ENCODE peak calls at places on chromosomes 13 and 19, in five cellular contexts. One of them, this sample, is unnamed.

GRCh38 chr19:2983351-2984195 is 6.2 kb downstream of the TLE6 start:
- DNase-seq in SK-N-SH: peak; percentile 87
- DNase-seq in K562: no peak
- DNase-seq in HepG2: no peak
- DNase-seq in GM12878: no peak
- DNase-seq in this sample: no peak

GRCh38 chr19:35055715-35056179 is 14.2 kb downstream of the HPN start:
- DNase-seq in HepG2: no peak
- DNase-seq in SK-N-SH: no peak
- DNase-seq in GM12878: no peak
- DNase-seq in K562: peak; percentile 46
- DNase-seq in this sample: peak; percentile 51

GRCh38 chr13:96751089-96751488 is 243.2 kb downstream of the OXGR1 start:
- DNase-seq in GM12878: no peak
- DNase-seq in HepG2: no peak
- DNase-seq in K562: no peak
- DNase-seq in SK-N-SH: no peak
- DNase-seq in this sample: no peak

GRCh38 chr19:10760268-10760944 is 42.5 kb downstream of the DNM2 start:
- DNase-seq in GM12878: no peak
- DNase-seq in HepG2: no peak
- DNase-seq in K562: no peak
- DNase-seq in SK-N-SH: no peak
- DNase-seq in this sample: no peak

GRCh38 chr19:41298327-41298964 is 11.5 kb upstream of the CCDC97 start:
- DNase-seq in SK-N-SH: no peak
- DNase-seq in GM12878: no peak
- DNase-seq in K562: no peak
- DNase-seq in HepG2: no peak
- DNase-seq in this sample: no peak

GRCh38 chr19:6551607-6552450 is 21.0 kb downstream of the TNFSF9 start:
- DNase-seq in SK-N-SH: peak; percentile 70
- DNase-seq in GM12878: no peak
- DNase-seq in K562: peak; percentile 85
- DNase-seq in HepG2: peak; percentile 45
- DNase-seq in this sample: peak; percentile 64

GRCh38 chr19:35524181-35524838 is 3.8 kb downstream of the SBSN start:
- DNase-seq in K562: no peak
- DNase-seq in GM12878: no peak
- DNase-seq in HepG2: no peak
- DNase-seq in SK-N-SH: no peak
- DNase-seq in this sample: no peak

GRCh38 chr19:33248954-33249613 is 23.4 kb upstream of the SLC7A10 start:
- DNase-seq in K562: no peak
- DNase-seq in HepG2: peak; percentile 53
- DNase-seq in GM12878: no peak
- DNase-seq in SK-N-SH: peak; percentile 70
- DNase-seq in this sample: peak; percentile 63

GRCh38 chr13:102799544-102800144 is 725 bp downstream of the BIVM start:
- DNase-seq in K562: peak; percentile 15
- DNase-seq in SK-N-SH: peak; percentile 75
- DNase-seq in HepG2: no peak
- DNase-seq in GM12878: no peak
- DNase-seq in this sample: peak; percentile 6

GRCh38 chr19:4654437-4655361 is 15.4 kb downstream of the TNFAIP8L1 start:
- DNase-seq in SK-N-SH: no peak
- DNase-seq in K562: peak; percentile 30
- DNase-seq in GM12878: no peak
- DNase-seq in HepG2: peak; percentile 32
- DNase-seq in this sample: no peak

GRCh38 chr19:13748169-13748884 is 16.0 kb upstream of the MRI1 start:
- DNase-seq in K562: peak; percentile 46
- DNase-seq in GM12878: no peak
- DNase-seq in SK-N-SH: peak; percentile 37
- DNase-seq in HepG2: no peak
- DNase-seq in this sample: peak; percentile 44

GRCh38 chr19:18762125-18763023 is 28.7 kb downstream of the COMP start:
- DNase-seq in K562: no peak
- DNase-seq in GM12878: no peak
- DNase-seq in SK-N-SH: peak; percentile 82
- DNase-seq in HepG2: peak; percentile 63
- DNase-seq in this sample: no peak

GRCh38 chr19:18789883-18790565 is 1.1 kb downstream of the COMP start:
- DNase-seq in GM12878: no peak
- DNase-seq in SK-N-SH: peak; percentile 69
- DNase-seq in K562: peak; percentile 78
- DNase-seq in HepG2: no peak
- DNase-seq in this sample: no peak

GRCh38 chr13:20685042-20685441 is 18.5 kb upstream of the IL17D start:
- DNase-seq in GM12878: no peak
- DNase-seq in K562: no peak
- DNase-seq in SK-N-SH: no peak
- DNase-seq in HepG2: no peak
- DNase-seq in this sample: no peak

GRCh38 chr19:19627716-19628498 is at the start of gene LPAR2:
- DNase-seq in GM12878: no peak
- DNase-seq in K562: no peak
- DNase-seq in HepG2: no peak
- DNase-seq in SK-N-SH: peak; percentile 96
- DNase-seq in this sample: no peak

GRCh38 chr19:6064016-6064702 is 46.1 kb downstream of the RFX2 start:
- DNase-seq in HepG2: no peak
- DNase-seq in GM12878: no peak
- DNase-seq in SK-N-SH: no peak
- DNase-seq in K562: no peak
- DNase-seq in this sample: peak; percentile 35

GRCh38 chr13:114132419-114133121 is at the start of gene RASA3:
- DNase-seq in K562: peak; percentile 90
- DNase-seq in SK-N-SH: peak; percentile 99
- DNase-seq in HepG2: no peak
- DNase-seq in GM12878: no peak
- DNase-seq in this sample: peak; percentile 54

GRCh38 chr13:100944791-100945345 is 270.3 kb upstream of the TMTC4 start:
- DNase-seq in HepG2: no peak
- DNase-seq in SK-N-SH: no peak
- DNase-seq in GM12878: no peak
- DNase-seq in K562: no peak
- DNase-seq in this sample: no peak

GRCh38 chr19:15091918-15092753 is 10.1 kb downstream of the OR1I1 start:
- DNase-seq in SK-N-SH: peak; percentile 50
- DNase-seq in HepG2: peak; percentile 66
- DNase-seq in K562: no peak
- DNase-seq in GM12878: no peak
- DNase-seq in this sample: no peak

GRCh38 chr13:74129500-74130144 is 4.6 kb downstream of the KLF12 start:
- DNase-seq in GM12878: no peak
- DNase-seq in SK-N-SH: no peak
- DNase-seq in HepG2: no peak
- DNase-seq in K562: no peak
- DNase-seq in this sample: no peak

GRCh38 chr13:87669379-87669978 is 1.7 kb upstream of the SLITRK5 start:
- DNase-seq in HepG2: peak; percentile 9
- DNase-seq in SK-N-SH: peak; percentile 27
- DNase-seq in GM12878: no peak
- DNase-seq in K562: no peak
- DNase-seq in this sample: no peak

GRCh38 chr13:87674143-87674772 is 3.1 kb downstream of the SLITRK5 start:
- DNase-seq in GM12878: no peak
- DNase-seq in K562: no peak
- DNase-seq in HepG2: no peak
- DNase-seq in SK-N-SH: peak; percentile 5
- DNase-seq in this sample: no peak

GRCh38 chr13:87667686-87668085 is 3.5 kb upstream of the SLITRK5 start:
- DNase-seq in GM12878: no peak
- DNase-seq in SK-N-SH: no peak
- DNase-seq in HepG2: no peak
- DNase-seq in K562: no peak
- DNase-seq in this sample: no peak

GRCh38 chr13:87671824-87672603 is 843 bp downstream of the SLITRK5 start:
- DNase-seq in GM12878: no peak
- DNase-seq in SK-N-SH: peak; percentile 59
- DNase-seq in K562: no peak
- DNase-seq in HepG2: no peak
- DNase-seq in this sample: no peak

GRCh38 chr13:87671031-87671823 is at the start of gene SLITRK5:
- DNase-seq in HepG2: peak; percentile 3
- DNase-seq in K562: peak; percentile 4
- DNase-seq in GM12878: no peak
- DNase-seq in SK-N-SH: peak; percentile 86
- DNase-seq in this sample: peak; percentile 81
- TF ChIP-seq CTCF in HepG2: peak; percentile 86
- TF ChIP-seq CTCF in K562: no peak
- TF ChIP-seq CTCF in GM12878: peak; percentile 75
- TF ChIP-seq CTCF in SK-N-SH: peak; percentile 89
- TF ChIP-seq CTCF in this sample: peak; percentile 55

DNA sequence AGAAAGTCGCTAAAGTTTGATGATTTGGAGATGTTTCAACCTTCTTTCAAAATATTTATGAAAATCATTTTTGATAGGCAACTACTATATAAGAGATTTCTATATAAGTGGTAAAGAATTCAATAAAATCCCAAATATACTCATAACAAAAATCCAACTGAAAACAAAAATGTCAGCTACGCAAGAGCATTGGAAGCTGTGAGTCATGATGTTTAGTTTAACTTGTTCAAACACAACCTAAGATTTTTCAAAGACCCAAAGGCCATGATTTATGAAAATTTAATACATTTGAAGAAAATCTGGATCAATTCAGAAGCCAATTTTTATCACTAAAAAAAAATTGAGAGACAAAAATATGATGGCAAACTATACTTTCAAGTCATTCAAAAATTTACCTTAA is 226.6 kb downstream of the MZT1 start:
- DNase-seq in K562: no peak
- DNase-seq in GM12878: no peak
- DNase-seq in HepG2: no peak
- DNase-seq in SK-N-SH: no peak
- DNase-seq in this sample: no peak
- TF ChIP-seq REST in K562: no peak
- TF ChIP-seq REST in GM12878: no peak
- TF ChIP-seq REST in HepG2: no peak
- TF ChIP-seq REST in SK-N-SH: no peak
- TF ChIP-seq REST in this sample: no peak

GRCh38 chr19:277581-278165 is 13.5 kb downstream of the PLPP2 start:
- DNase-seq in SK-N-SH: peak; percentile 3
- DNase-seq in K562: no peak
- DNase-seq in HepG2: no peak
- DNase-seq in GM12878: no peak
- DNase-seq in this sample: no peak
- TF ChIP-seq CHD2 in SK-N-SH: no peak
- TF ChIP-seq CHD2 in K562: no peak
- TF ChIP-seq CHD2 in HepG2: no peak
- TF ChIP-seq CHD2 in GM12878: no peak
- TF ChIP-seq CHD2 in this sample: no peak

GRCh38 chr13:38223093-38223492 is 126.6 kb upstream of the UFM1 start:
- DNase-seq in HepG2: peak; percentile 1
- DNase-seq in K562: peak; percentile 5
- DNase-seq in GM12878: no peak
- DNase-seq in SK-N-SH: no peak
- DNase-seq in this sample: no peak
- TF ChIP-seq CTCF in HepG2: peak; percentile 7
- TF ChIP-seq CTCF in K562: peak; percentile 15
- TF ChIP-seq CTCF in GM12878: peak; percentile 20
- TF ChIP-seq CTCF in SK-N-SH: peak; percentile 35
- TF ChIP-seq CTCF in this sample: no peak

GRCh38 chr13:110924639-110924934 is 9.7 kb upstream of the ANKRD10 start:
- DNase-seq in SK-N-SH: no peak
- DNase-seq in GM12878: no peak
- DNase-seq in HepG2: no peak
- DNase-seq in K562: no peak
- DNase-seq in this sample: no peak
- TF ChIP-seq REST in SK-N-SH: no peak
- TF ChIP-seq REST in GM12878: no peak
- TF ChIP-seq REST in HepG2: no peak
- TF ChIP-seq REST in K562: no peak
- TF ChIP-seq REST in this sample: no peak

DNA sequence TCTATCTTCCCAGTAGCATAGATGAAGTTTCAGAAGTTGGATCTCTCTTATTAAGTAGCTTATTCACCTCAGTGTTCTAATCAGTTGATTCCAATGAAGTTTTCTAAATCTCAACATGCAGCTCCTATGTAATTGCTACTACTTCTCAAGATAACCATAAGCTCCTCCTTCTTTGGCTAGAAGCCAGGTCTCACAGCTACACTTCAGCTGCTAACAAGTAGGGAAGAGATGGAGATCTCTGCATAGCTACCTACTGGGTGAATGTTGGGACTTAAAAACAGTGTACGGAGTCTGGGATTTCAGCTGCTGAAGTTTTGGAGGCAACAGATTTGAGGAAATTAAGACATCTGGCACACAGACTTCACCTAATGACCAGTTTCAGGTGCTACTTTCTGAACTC is 661.0 kb downstream of the SLITRK1 start:
- DNase-seq in GM12878: no peak
- DNase-seq in SK-N-SH: no peak
- DNase-seq in K562: no peak
- DNase-seq in HepG2: no peak
- DNase-seq in this sample: peak; percentile 4
- TF ChIP-seq CHD2 in GM12878: no peak
- TF ChIP-seq CHD2 in SK-N-SH: no peak
- TF ChIP-seq CHD2 in K562: no peak
- TF ChIP-seq CHD2 in HepG2: no peak
- TF ChIP-seq CHD2 in this sample: no peak

DNA sequence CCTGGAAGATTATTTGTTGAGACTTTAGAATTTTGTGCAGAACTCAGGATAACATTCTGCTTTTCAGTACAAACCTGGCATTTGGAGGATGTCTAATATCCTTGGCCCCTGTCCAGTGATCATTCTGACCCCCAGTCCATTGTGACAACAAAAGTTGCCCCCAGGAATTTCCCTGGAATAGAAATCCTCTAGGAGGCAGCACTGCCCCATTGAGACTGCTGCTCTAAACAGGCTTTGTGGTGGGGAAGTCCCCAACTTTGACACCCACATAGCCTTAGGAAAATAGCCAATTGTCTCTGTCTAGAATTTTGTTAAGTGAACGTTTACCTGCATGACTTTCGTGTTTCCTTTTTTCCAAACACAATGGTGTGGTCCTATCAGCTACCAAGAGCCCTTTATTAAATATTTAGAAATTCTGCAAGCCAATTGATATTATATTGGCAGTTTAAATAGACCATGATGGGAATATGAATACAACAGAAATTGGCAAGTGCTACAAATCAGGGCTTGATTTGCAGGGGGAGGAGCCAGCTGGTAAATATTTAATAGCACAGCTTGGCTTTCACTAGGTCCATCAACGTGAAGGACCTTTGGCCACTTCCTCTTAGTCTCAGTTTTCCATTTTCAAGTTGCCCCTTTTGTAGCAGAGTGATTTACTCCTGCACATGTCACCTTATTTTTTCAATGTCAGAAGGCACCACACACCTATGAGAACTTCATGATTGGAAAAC is 451.7 kb downstream of the EFNB2 start:
- DNase-seq in K562: no peak
- DNase-seq in GM12878: no peak
- DNase-seq in HepG2: peak; percentile 6
- DNase-seq in SK-N-SH: peak; percentile 18
- DNase-seq in this sample: no peak
- TF ChIP-seq CTCF in K562: no peak
- TF ChIP-seq CTCF in GM12878: peak; percentile 85
- TF ChIP-seq CTCF in HepG2: peak; percentile 28
- TF ChIP-seq CTCF in SK-N-SH: peak; percentile 67
- TF ChIP-seq CTCF in this sample: peak; percentile 43

GRCh38 chr19:49403404-49404187 is 15.5 kb downstream of the KASH5 start:
- DNase-seq in HepG2: no peak
- DNase-seq in SK-N-SH: peak; percentile 3
- DNase-seq in GM12878: no peak
- DNase-seq in K562: no peak
- DNase-seq in this sample: no peak
- TF ChIP-seq REST in HepG2: no peak
- TF ChIP-seq REST in SK-N-SH: no peak
- TF ChIP-seq REST in GM12878: no peak
- TF ChIP-seq REST in K562: no peak
- TF ChIP-seq REST in this sample: no peak

This sample was measured in A549.